ENCODE peak calls at places on chromosomes 2 and 18, in five cellular contexts. A is endothelial cell, W is astrocyte of the spinal cord, Q is fibroblast of mammary gland, V is astrocyte of the cerebellum. O is an unnamed sample.

GRCh38 chr18:55510809-55511208 is 77.2 kb downstream of the TCF4 start:
- DNase-seq in V (peak; percentile 53), A (peak; percentile 42), Q (peak; percentile 93), W (peak; percentile 87), O (peak; percentile 68)

GRCh38 chr18:37563810-37564511 is 1.6 kb downstream of the CELF4 start:
- DNase-seq in W (no peak), A (no peak), Q (no peak), V (no peak), O (no peak)

GRCh38 chr18:3526421-3527354 is 76.7 kb downstream of the TGIF1 start:
- DNase-seq in W (peak; percentile 72), V (no peak), Q (no peak), A (no peak), O (peak; percentile 20)

GRCh38 chr2:10235099-10235908 is 67.4 kb upstream of the HPCAL1 start:
- DNase-seq in W (no peak), A (no peak), V (no peak), Q (peak; percentile 5), O (no peak)

GRCh38 chr18:56028514-56028913 is 440.5 kb upstream of the TCF4 start:
- DNase-seq in A (no peak), Q (peak; percentile 63), W (peak; percentile 73), V (peak; percentile 23), O (peak; percentile 46)

GRCh38 chr2:86368181-86368824 is 30.9 kb upstream of the REEP1 start:
- DNase-seq in V (no peak), Q (peak; percentile 61), W (peak; percentile 24), A (peak; percentile 66), O (no peak)

GRCh38 chr2:70046534-70046933 is 40.7 kb upstream of the PCBP1 start:
- DNase-seq in W (no peak), V (no peak), Q (no peak), A (no peak), O (no peak)

GRCh38 chr2:17747684-17748452 is 5.7 kb downstream of the SMC6 start:
- DNase-seq in Q (peak; percentile 53), A (no peak), V (no peak), W (peak; percentile 43), O (no peak)

GRCh38 chr18:35474884-35475283 is 22.9 kb downstream of the INO80C start:
- DNase-seq in W (peak; percentile 52), A (no peak), V (no peak), Q (peak; percentile 39), O (no peak)

GRCh38 chr2:141021109-141021508 is 1109.7 kb downstream of the LRP1B start:
- DNase-seq in W (peak; percentile 86), A (no peak), V (peak; percentile 54), Q (peak; percentile 93), O (peak; percentile 40)

GRCh38 chr2:214244847-214245246 is 166.0 kb upstream of the VWC2L start:
- DNase-seq in W (peak; percentile 33), A (no peak), Q (no peak), V (peak; percentile 15), O (no peak)

GRCh38 chr2:137508739-137509384 is 455.4 kb upstream of the HNMT start:
- DNase-seq in V (no peak), A (no peak), W (no peak), Q (no peak), O (no peak)
- TF ChIP-seq CTCF in V (no peak), A (no peak), W (no peak), Q (no peak), O (no peak)

DNA sequence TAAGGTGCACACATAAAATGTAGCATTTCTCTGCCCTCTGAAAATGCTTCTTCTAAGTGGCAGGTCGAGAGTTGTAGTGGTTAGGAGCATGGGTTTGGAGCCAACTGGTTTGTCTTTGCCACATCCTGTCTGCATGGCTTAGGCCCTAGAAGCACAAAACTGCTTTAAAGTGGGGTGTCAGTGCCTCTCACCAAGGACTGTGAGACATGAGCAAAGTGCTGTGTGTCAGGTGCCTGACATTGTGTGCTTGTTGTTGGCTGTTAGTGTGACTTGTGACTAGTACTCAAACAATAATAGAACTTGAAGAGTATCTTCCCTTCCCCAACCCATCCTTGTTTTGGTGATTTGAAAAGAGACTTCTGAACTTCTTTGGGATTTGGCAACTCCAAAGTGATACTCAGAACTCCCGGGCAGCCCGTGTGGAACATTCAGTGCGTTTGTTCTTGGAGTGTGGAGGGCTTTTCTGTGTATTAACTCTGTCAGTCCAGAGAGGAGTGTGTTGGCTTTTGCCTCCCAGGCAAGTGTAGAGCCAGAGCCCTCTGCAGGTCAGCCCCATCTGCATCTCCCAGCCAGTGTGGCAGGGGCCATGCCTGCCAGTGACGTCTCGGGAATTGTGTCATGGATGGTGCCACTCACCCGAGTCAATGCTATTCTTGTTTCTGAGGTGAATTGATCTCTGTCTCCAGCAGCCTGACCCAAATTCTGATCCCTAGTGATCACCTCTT is 5.0 kb downstream of the MGAT5 start:
- DNase-seq in A (no peak), Q (no peak), V (no peak), W (no peak), O (no peak)
- TF ChIP-seq CTCF in A (no peak), Q (no peak), V (no peak), W (no peak), O (no peak)

DNA sequence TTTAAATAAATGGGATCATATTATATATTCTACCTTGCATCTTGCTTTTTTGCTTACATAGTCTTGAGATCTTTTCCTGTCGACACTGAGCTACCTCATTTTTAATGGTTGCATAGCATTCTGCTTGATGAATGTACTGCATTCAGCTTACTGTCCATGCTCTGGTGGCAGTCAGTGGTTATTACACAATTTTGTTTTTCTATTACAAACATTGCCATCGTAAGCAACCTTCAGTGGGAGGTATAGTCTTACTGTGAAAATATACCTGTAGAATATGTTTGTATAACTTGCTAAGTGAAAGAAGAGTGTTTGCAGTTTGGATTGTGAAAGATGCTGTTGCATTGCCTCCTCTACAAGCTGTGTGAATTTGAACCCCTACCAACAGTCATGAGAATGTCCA is 43.4 kb downstream of the UBXN4 start:
- DNase-seq in W (no peak), Q (no peak), V (no peak), A (no peak), O (no peak)
- TF ChIP-seq CTCF in W (peak; percentile 19), Q (peak; percentile 23), V (peak; percentile 14), A (peak; percentile 54), O (peak; percentile 30)

GRCh38 chr2:159712194-159712928 is at the start of gene MARCHF7:
- DNase-seq in V (peak; percentile 84), W (peak; percentile 97), Q (peak; percentile 92), A (peak; percentile 99), O (peak; percentile 75)

GRCh38 chr2:159712929-159713575 is 746 bp downstream of the MARCHF7 start:
- DNase-seq in Q (peak; percentile 14), A (no peak), W (peak; percentile 25), V (no peak), O (no peak)

GRCh38 chr2:159714586-159714930 is 2.3 kb downstream of the MARCHF7 start:
- DNase-seq in W (no peak), A (no peak), Q (no peak), V (no peak), O (no peak)

GRCh38 chr2:159715451-159715850 is 3.1 kb downstream of the MARCHF7 start:
- DNase-seq in W (no peak), A (no peak), Q (peak; percentile 21), V (no peak), O (no peak)

DNA sequence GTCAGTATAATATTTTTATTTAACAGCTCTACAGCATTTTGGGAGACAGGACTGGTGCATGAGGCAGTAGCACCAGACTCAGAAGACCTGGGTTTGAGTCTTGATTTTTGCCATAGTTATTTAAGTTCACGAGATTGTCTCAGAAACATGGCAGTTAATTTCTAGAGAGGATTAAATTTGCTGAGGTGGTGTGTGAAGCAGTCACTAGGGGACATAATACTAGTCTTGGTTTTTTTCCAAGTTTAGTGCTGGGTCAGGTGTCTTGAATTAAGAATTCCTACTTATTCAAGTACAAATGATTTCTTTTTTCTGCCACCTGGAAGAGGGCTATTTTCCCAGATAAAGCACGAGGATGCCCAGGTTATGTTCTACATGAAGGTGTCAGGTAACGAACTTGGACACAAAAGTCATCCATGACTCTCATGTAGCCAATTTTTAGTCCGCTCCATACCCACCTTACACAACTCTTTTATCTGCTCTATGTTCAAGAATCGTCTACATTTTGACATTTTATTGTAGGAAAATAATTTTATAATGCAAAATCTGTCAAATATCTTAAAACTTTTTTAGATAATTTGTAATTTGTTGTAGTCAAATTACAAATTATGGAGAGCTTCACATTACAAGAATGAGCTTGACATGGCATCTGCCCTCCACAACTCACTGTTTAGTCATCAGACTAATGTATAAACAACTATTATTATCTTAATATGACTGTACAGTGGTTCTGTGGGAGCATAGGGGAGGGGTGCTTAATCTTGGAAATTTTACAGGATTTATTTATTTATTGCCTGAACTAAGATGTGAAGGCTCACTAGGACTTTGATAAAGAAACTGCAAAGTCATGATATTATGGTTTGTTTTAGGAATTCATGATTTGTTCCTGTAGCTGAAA is 1.6 kb downstream of the MARCHF7 start:
- DNase-seq in V (no peak), Q (peak; percentile 83), A (no peak), W (peak; percentile 55), O (no peak)
- TF ChIP-seq CTCF in V (peak; percentile 18), Q (peak; percentile 10), A (no peak), W (peak; percentile 15), O (no peak)

DNA sequence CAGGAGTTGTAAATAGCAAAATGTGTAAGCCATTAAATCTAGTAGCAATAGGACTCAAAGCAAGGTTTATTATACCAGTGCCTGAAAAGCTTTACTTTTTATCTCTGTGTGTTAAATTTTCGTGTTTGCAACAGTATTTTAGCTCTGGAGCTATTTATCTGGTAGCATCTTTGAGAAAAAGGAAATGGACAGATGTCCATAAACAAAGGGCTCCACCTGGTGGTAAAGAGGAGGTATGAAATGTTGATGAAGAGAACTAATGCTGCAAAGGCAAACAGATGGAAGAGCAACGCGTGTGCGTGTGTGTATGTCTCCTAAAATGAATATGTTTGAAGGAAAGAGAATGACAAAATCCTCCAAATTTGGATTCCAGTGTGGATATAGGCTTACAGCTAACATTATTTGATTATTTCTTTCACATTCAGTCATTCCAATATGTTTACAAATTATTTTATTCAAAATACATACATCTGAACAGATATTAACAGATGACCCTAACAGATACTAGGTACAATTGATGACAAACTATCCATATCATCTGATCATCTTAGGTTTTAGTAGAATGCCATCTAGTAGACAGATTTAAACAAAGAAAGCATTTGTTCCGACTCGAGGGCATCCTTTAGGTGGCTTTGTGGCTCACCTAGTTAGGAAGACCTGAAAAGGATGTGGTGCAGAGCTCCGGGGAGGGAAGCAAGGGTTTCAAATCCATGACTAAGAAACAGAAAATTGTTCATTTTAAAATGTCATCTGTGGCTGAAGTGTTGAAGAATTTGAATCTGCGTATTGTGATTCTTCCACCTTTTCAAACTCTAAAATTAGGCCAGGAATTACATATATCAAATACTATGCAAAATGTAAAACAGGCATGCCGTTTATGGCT is 383.3 kb downstream of the MTX2 start:
- DNase-seq in V (peak; percentile 5), Q (peak; percentile 74), A (no peak), W (peak; percentile 56), O (peak; percentile 31)
- TF ChIP-seq CTCF in V (peak; percentile 74), Q (peak; percentile 89), A (peak; percentile 85), W (peak; percentile 75), O (peak; percentile 68)

GRCh38 chr2:75710577-75711253 is at the start of gene GCFC2:
- DNase-seq in Q (peak; percentile 83), V (peak; percentile 64), A (peak; percentile 87), W (peak; percentile 88), O (peak; percentile 46)
- TF ChIP-seq CTCF in Q (no peak), V (peak; percentile 34), A (peak; percentile 37), W (peak; percentile 33), O (peak; percentile 39)

DNA sequence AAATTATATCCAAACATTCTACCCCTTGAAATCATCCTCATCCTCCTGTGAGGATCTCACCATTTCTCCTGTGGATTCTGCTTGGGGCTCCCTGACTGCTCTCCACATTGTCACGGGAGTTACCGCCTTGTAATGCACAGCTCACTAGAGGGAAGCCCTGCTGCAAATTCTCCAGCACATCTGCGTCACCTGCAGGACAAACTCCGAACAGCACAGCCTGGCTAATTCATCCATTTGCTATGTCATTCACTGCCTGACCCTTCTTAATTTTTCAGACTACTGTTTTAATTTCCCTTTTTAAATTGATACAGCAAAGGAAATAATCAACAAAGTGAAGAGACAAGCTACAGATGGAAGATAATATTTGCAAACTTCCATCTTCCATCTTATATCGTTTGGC is 627.4 kb downstream of the FBXO15 start:
- DNase-seq in A (peak; percentile 38), V (no peak), Q (peak; percentile 7), W (no peak), O (no peak)
- TF ChIP-seq CTCF in A (peak; percentile 53), V (peak; percentile 17), Q (peak; percentile 18), W (peak; percentile 27), O (no peak)